ENCODE peak calls at places on chromosomes 1 and 21, in four cellular contexts. P, B, V and Y are unnamed samples.
A peak's percentile ranks its signal among the peaks of the same experiment; 100 is the strongest.

GRCh38 chr1:109226078-109226445 is 12.3 kb downstream of the SARS1 start:
- DNase-seq in P (no peak), B (no peak), V (no peak), Y (no peak)

GRCh38 chr1:225581193-225581592 is 71.7 kb downstream of the ENAH start:
- DNase-seq in P (no peak), B (no peak), V (no peak), Y (no peak)

GRCh38 chr1:173341307-173341706 is 134.2 kb upstream of the TNFSF4 start:
- DNase-seq in P (no peak), B (no peak), V (no peak), Y (no peak)

GRCh38 chr1:204544321-204544720 is 28.1 kb downstream of the MDM4 start:
- DNase-seq in P (no peak), B (no peak), V (no peak), Y (no peak)

GRCh38 chr1:99685516-99686180 is 39.7 kb downstream of the PALMD start:
- DNase-seq in P (peak; percentile 57), B (peak; percentile 53), V (peak; percentile 48), Y (peak; percentile 38)

GRCh38 chr1:22556391-22557104 is 6.7 kb upstream of the EPHA8 start:
- DNase-seq in P (no peak), B (no peak), V (no peak), Y (no peak)

GRCh38 chr1:45282346-45282745 is 44.3 kb upstream of the HPDL start:
- DNase-seq in P (no peak), B (no peak), V (no peak), Y (no peak)

GRCh38 chr21:29372063-29372802 is 73.5 kb downstream of the BACH1 start:
- DNase-seq in P (peak; percentile 67), B (peak; percentile 78), V (peak; percentile 77), Y (no peak)

GRCh38 chr1:5388622-5389021 is 603.6 kb downstream of the NPHP4 start:
- DNase-seq in P (no peak), B (no peak), V (no peak), Y (no peak)

GRCh38 chr1:10693497-10694273 is 102.8 kb downstream of the CASZ1 start:
- DNase-seq in P (no peak), B (no peak), V (peak; percentile 62), Y (no peak)

GRCh38 chr1:198498881-198499280 is 41.6 kb downstream of the ATP6V1G3 start:
- DNase-seq in P (no peak), B (no peak), V (no peak), Y (no peak)

GRCh38 chr1:150352883-150353282 is 11.1 kb upstream of the RPRD2 start:
- DNase-seq in P (no peak), B (no peak), V (no peak), Y (no peak)

GRCh38 chr1:230801441-230801840 is 54.3 kb downstream of the CAPN9 start:
- DNase-seq in P (no peak), B (no peak), V (no peak), Y (no peak)

GRCh38 chr1:111792249-111792648 is 36.5 kb downstream of the DDX20 start:
- DNase-seq in P (no peak), B (peak; percentile 10), V (no peak), Y (no peak)

GRCh38 chr1:169692766-169693460 is 18.5 kb downstream of the SELL start:
- DNase-seq in P (no peak), B (no peak), V (no peak), Y (no peak)

DNA sequence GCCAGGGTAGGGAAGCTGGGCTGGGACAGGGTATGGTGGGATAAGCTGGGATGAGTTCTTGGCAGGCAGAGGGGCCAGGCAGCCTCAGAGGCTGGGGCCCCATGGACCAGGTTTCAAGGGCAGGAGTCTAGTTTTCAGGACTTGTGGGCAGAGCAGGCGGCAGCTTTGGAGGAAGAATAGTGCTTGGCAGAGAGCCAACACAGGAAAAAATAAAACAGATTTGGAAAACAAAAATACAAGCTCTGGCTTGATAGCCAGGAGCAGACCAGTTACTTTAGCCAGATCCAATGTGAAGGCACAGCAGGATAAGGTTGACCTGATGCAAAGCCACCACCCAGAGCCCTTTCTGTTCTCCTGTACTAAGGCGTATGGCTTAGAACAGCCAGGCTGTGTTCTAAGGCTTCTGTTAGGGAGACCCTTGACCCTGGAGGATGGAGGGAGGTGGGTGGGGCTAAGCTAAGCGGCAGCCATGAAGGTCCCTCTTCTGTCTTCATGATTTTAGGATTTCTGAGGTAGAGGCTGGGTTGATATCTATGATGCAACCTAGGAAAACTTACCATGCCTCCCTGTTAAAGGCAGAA is 5.5 kb downstream of the TRAF5 start:
- DNase-seq in P (no peak), B (no peak), V (no peak), Y (no peak)
- H3K4me1 ChIP-seq in P (no peaks in the 10 kb centered on the region), B (peaks cover 17% of the 10 kb centered on the region), V (peaks cover 38% of the 10 kb centered on the region), Y (peaks cover 12% of the 10 kb centered on the region)

GRCh38 chr1:73627723-73628122 is 570.3 kb downstream of the LRRIQ3 start:
- DNase-seq in P (no peak), B (no peak), V (no peak), Y (no peak)

GRCh38 chr1:73623946-73624345 is 574.0 kb downstream of the LRRIQ3 start:
- DNase-seq in P (no peak), B (no peak), V (no peak), Y (no peak)

GRCh38 chr1:73626326-73626725 is 571.6 kb downstream of the LRRIQ3 start:
- DNase-seq in P (no peak), B (no peak), V (no peak), Y (no peak)
- TF ChIP-seq TCF7L2 in P (no peak), B (no peak), V (no peak), Y (no peak)

GRCh38 chr1:47338249-47339077 is 4.9 kb downstream of the CMPK1 start:
- DNase-seq in P (no peak), B (no peak), V (no peak), Y (no peak)
- H3K4me1 ChIP-seq in P (peaks cover 3% of the 10 kb centered on the region), B (peaks cover 35% of the 10 kb centered on the region), V (peaks cover 8% of the 10 kb centered on the region), Y (peaks cover 4% of the 10 kb centered on the region)

DNA sequence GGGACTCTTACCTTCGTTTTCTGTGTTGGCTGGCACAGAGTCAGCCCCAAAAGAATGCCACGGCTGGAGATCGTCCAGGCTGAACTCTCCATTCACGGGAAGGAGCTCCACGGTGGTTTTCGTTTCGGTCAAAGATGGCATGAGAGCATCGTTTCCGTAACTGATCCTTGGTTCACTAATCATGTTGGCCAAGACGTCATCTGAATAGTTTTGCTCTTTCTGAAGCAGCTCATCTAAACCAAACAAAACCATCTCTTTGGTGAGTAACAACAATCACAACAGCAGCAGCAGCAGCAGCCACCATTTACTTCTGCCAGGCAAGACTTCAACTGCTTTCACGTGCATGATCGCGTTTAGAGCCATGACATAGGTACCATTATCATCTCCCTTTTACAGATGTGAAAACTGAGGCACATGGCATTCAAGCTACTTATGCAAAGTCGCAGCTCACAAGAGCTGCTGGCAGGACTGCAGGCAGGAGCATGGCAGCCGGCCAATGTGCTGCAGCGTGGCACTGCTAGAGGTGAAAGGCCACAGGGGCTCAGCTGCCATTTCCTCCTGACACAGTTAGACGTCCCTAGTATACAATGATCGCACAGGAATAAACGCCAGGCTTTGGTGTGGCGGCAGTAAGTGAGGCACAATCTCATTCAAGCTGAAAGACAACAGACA is 177.1 kb downstream of the GABPA start:
- DNase-seq in P (no peak), B (no peak), V (no peak), Y (no peak)
- TF ChIP-seq TCF7L2 in P (no peak), B (no peak), V (no peak), Y (no peak)

GRCh38 chr1:117059678-117060440 is at the start of gene TTF2:
- DNase-seq in P (peak; percentile 99), B (peak; percentile 99), V (peak; percentile 100), Y (peak; percentile 89)
- H3K4me1 ChIP-seq in P (peaks cover 4% of the 10 kb centered on the region), B (peaks cover 23% of the 10 kb centered on the region), V (peaks cover 14% of the 10 kb centered on the region), Y (peaks cover 9% of the 10 kb centered on the region)

GRCh38 chr21:46083271-46084040 is 14.5 kb upstream of the COL6A2 start:
- DNase-seq in P (no peak), B (no peak), V (no peak), Y (no peak)

GRCh38 chr21:46084041-46084561 is 13.8 kb upstream of the COL6A2 start:
- DNase-seq in P (no peak), B (no peak), V (no peak), Y (no peak)

GRCh38 chr21:46082638-46083270 is 15.2 kb upstream of the COL6A2 start:
- DNase-seq in P (no peak), B (no peak), V (no peak), Y (no peak)

GRCh38 chr21:46081862-46082637 is 15.9 kb upstream of the COL6A2 start:
- DNase-seq in P (no peak), B (no peak), V (no peak), Y (no peak)

DNA sequence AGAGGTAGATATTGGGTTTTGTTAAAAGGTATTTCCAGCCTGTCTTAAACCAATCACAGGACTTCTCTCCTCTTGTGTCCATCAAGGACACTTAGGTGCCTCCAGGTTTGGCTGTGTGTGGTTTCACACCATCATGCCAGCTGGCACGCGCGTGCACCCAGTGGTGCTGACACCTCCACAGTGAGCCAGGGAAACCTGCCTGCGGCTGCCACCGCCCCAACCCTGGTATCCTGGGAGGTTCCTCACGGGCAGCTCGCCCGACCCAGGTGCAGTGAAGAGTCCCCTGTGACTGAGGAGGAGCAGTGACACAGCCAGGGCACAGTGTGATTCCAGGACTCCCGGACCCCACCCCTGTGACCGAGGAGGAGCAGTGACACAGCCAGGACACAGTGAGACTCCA is 13.2 kb upstream of the COL6A2 start:
- DNase-seq in P (no peak), B (no peak), V (no peak), Y (no peak)
- TF ChIP-seq TCF7L2 in P (no peak), B (no peak), V (no peak), Y (no peak)

DNA sequence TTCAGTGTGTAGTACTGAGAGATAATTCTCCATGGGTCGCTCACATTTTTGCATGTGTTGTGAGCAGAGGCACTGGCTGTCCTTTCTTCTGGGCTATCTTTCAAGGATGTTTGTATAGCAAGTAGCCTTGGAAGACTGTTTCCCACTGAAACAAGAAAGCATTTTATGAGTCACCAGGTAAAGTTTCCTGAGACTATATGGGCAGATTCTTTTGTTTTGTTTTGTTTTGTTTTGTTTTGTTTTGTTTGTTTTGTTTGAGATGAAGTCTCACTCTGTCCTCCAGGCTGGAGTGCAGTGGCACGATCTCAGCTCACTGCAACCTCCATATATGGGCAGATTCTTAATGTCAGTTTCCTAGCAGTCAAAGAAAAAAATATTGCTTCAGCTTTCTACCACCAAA is 912.6 kb downstream of the TTLL7 start:
- DNase-seq in P (no peak), B (no peak), V (no peak), Y (peak; percentile 61)
- H3K4me1 ChIP-seq in P (no peaks in the 10 kb centered on the region), B (no peaks in the 10 kb centered on the region), V (no peaks in the 10 kb centered on the region), Y (no peaks in the 10 kb centered on the region)

DNA sequence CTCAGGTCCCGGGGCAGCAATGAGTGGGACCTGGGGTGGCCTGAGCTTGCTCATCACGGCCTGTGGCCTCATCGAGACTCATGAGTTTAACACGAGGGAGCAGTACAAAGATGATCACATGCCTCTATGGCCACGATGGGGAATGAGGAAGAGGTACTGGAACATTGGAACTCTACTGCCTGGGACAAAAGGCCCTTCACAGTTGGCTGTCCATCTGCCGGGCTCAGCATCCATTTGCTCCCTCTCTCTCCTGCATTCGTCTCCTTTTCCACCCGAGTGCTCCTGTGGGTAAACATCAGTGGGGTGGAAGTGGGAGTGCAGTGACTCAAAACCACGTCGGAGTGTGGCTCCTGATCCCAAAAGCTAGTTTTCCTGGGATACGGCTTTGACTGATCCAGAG is 124.9 kb downstream of the KAZN start:
- DNase-seq in P (no peak), B (no peak), V (no peak), Y (no peak)
- TF ChIP-seq TCF7L2 in P (no peak), B (no peak), V (no peak), Y (no peak)

GRCh38 chr21:44086636-44087425 is 20.4 kb upstream of the PWP2 start:
- DNase-seq in P (no peak), B (no peak), V (no peak), Y (no peak)
- H3K4me1 ChIP-seq in P (no peaks in the 10 kb centered on the region), B (no peaks in the 10 kb centered on the region), V (peaks cover 6% of the 10 kb centered on the region), Y (no peaks in the 10 kb centered on the region)